ENCODE peak calls at places on chromosomes 2 and 18, in six cellular contexts. One of them, this sample, is unnamed.
A peak's percentile ranks its signal among the peaks of the same experiment; 100 is the strongest.

GRCh38 chr2:1727796-1728474 is 16.4 kb downstream of the PXDN start:
- DNase-seq in adrenal gland: peak; percentile 12
- DNase-seq in H1: no peak
- DNase-seq in A549: no peak
- DNase-seq in HCT116: no peak
- DNase-seq in uterus: peak; percentile 12
- DNase-seq in this sample: no peak

GRCh38 chr2:179454443-179455218 is 190.0 kb upstream of the SESTD1 start:
- DNase-seq in adrenal gland: no peak
- DNase-seq in H1: no peak
- DNase-seq in A549: peak; percentile 13
- DNase-seq in HCT116: no peak
- DNase-seq in uterus: no peak
- DNase-seq in this sample: no peak

GRCh38 chr2:240906141-240906910 is at the start of gene CROCC2:
- DNase-seq in adrenal gland: no peak
- DNase-seq in H1: no peak
- DNase-seq in A549: no peak
- DNase-seq in HCT116: no peak
- DNase-seq in uterus: no peak
- DNase-seq in this sample: no peak

GRCh38 chr2:88857951-88858406 is 166.5 kb downstream of the RPIA start:
- DNase-seq in adrenal gland: no peak
- DNase-seq in H1: no peak
- DNase-seq in A549: peak; percentile 6
- DNase-seq in HCT116: no peak
- DNase-seq in uterus: no peak
- DNase-seq in this sample: no peak

GRCh38 chr2:202327887-202328286 is 48.2 kb upstream of the BMPR2 start:
- DNase-seq in adrenal gland: peak; percentile 25
- DNase-seq in H1: no peak
- DNase-seq in A549: no peak
- DNase-seq in HCT116: no peak
- DNase-seq in uterus: no peak
- DNase-seq in this sample: no peak

GRCh38 chr2:170214309-170214902 is 36.5 kb downstream of the MYO3B start:
- DNase-seq in adrenal gland: no peak
- DNase-seq in H1: peak; percentile 59
- DNase-seq in A549: no peak
- DNase-seq in HCT116: no peak
- DNase-seq in uterus: no peak
- DNase-seq in this sample: no peak

GRCh38 chr18:46374850-46375249 is 270.7 kb downstream of the HAUS1 start:
- DNase-seq in adrenal gland: no peak
- DNase-seq in H1: no peak
- DNase-seq in A549: no peak
- DNase-seq in HCT116: no peak
- DNase-seq in uterus: no peak
- DNase-seq in this sample: no peak

GRCh38 chr2:120775261-120775660 is 39.6 kb downstream of the GLI2 start:
- DNase-seq in adrenal gland: no peak
- DNase-seq in H1: no peak
- DNase-seq in A549: no peak
- DNase-seq in HCT116: no peak
- DNase-seq in uterus: no peak
- DNase-seq in this sample: no peak

GRCh38 chr2:111057045-111057444 is 63.7 kb upstream of the BCL2L11 start:
- DNase-seq in adrenal gland: no peak
- DNase-seq in H1: no peak
- DNase-seq in A549: no peak
- DNase-seq in HCT116: no peak
- DNase-seq in uterus: no peak
- DNase-seq in this sample: no peak

GRCh38 chr2:128406629-128407252 is 88.1 kb upstream of the HS6ST1 start:
- DNase-seq in adrenal gland: no peak
- DNase-seq in H1: no peak
- DNase-seq in A549: no peak
- DNase-seq in HCT116: no peak
- DNase-seq in uterus: no peak
- DNase-seq in this sample: no peak

GRCh38 chr2:102421890-102422759 is 835 bp upstream of the IL18RAP start:
- DNase-seq in adrenal gland: no peak
- DNase-seq in H1: no peak
- DNase-seq in A549: no peak
- DNase-seq in HCT116: no peak
- DNase-seq in uterus: no peak
- DNase-seq in this sample: no peak

DNA sequence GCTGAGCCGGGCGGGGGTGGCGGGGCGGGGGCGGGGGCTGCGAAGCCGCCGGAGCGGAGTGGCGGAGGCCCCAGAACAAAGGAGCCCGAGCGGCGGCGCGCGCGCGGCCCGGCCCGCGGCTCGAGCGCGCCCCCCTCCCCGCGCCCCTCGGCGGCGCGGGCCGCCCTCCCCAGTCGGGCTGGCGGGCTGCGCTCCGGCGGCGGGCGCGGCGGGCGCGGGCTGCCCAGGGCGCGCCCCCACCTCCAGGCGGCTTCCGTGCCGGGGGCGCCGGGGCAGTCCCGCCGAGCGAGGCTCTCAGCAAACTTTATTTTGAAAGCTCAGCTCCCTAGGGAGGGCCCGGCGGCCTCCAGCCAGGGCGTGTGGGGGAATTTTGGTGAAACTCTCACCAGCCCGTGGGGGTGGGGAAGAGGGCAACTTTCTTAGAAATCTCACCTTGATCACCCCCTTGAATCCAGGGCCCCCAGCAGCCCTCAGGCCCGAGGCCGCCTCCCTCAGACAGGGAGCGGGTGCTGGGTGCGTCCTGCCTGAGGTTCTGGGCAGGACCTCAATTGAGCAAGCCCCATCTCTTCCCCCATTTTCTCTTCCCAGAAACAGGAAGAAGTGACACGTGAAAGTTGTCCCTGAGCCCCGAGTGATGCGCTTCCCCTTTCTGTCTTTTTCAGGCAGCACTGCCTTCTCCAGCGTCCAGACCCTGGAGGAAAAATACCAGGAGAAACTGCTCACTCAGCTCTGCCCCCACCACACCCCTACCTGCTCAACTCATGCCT is 791 bp downstream of the TET3 start:
- DNase-seq in adrenal gland: peak; percentile 45
- DNase-seq in H1: no peak
- DNase-seq in A549: peak; percentile 36
- DNase-seq in HCT116: no peak
- DNase-seq in uterus: peak; percentile 50
- DNase-seq in this sample: no peak
- TF ChIP-seq POLR2A in adrenal gland: peak; percentile 45
- TF ChIP-seq POLR2A in H1: no peak
- TF ChIP-seq POLR2A in A549: no peak
- TF ChIP-seq POLR2A in HCT116: no peak
- TF ChIP-seq POLR2A in uterus: no peak
- TF ChIP-seq POLR2A in this sample: no peak

GRCh38 chr18:48975817-48976649 is 25.3 kb upstream of the SMAD7 start:
- DNase-seq in adrenal gland: peak; percentile 71
- DNase-seq in H1: no peak
- DNase-seq in A549: peak; percentile 62
- DNase-seq in HCT116: no peak
- DNase-seq in uterus: peak; percentile 71
- DNase-seq in this sample: peak; percentile 95
- TF ChIP-seq POLR2A in adrenal gland: peak; percentile 48
- TF ChIP-seq POLR2A in H1: no peak
- TF ChIP-seq POLR2A in A549: no peak
- TF ChIP-seq POLR2A in HCT116: no peak
- TF ChIP-seq POLR2A in uterus: no peak
- TF ChIP-seq POLR2A in this sample: no peak

DNA sequence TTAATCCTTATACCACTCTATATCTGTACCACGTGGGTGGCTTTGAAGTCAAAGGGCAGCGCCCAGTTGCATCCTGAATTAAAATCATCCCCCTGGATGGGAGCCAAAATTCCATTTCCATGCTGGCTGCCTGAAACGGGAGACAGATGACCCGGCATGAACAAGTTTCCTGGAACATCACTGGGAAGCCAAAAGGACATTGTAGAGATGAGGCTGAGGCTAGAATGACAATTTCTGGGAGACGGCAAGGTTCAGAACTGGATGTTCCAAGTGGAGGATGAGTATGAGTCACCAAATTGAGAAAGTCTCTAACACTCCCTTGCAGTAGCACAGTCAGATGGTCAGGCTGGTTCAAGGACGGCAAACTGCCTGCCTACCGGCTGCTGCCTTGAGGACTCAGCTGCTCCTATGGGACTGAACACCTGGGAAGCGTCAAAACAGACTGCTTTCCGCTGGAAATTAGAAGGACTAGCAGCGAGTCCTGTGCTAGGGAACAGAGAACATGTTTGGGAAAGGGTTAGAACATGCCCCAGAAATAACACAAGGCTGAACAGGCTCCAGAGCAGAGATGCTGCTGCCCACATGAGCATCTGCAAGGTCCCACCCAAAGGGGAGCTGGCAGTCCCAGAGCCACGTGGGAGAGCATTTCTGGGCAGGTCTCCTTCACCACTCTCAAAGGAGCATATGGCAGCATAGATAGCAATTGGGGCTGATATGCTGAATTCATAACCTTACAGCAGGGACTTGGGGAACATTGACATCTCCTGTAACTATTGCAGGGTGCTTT is 32.0 kb downstream of the YPEL5 start:
- DNase-seq in adrenal gland: peak; percentile 70
- DNase-seq in H1: no peak
- DNase-seq in A549: peak; percentile 22
- DNase-seq in HCT116: no peak
- DNase-seq in uterus: peak; percentile 63
- DNase-seq in this sample: no peak
- TF ChIP-seq POLR2A in adrenal gland: no peak
- TF ChIP-seq POLR2A in H1: no peak
- TF ChIP-seq POLR2A in A549: no peak
- TF ChIP-seq POLR2A in HCT116: no peak
- TF ChIP-seq POLR2A in uterus: no peak
- TF ChIP-seq POLR2A in this sample: no peak

GRCh38 chr2:172726172-172726735 is 9.4 kb upstream of the RAPGEF4 start:
- DNase-seq in adrenal gland: no peak
- DNase-seq in H1: no peak
- DNase-seq in A549: peak; percentile 43
- DNase-seq in HCT116: no peak
- DNase-seq in uterus: no peak
- DNase-seq in this sample: no peak
- TF ChIP-seq POLR2A in adrenal gland: no peak
- TF ChIP-seq POLR2A in H1: no peak
- TF ChIP-seq POLR2A in A549: no peak
- TF ChIP-seq POLR2A in HCT116: no peak
- TF ChIP-seq POLR2A in uterus: no peak
- TF ChIP-seq POLR2A in this sample: no peak

DNA sequence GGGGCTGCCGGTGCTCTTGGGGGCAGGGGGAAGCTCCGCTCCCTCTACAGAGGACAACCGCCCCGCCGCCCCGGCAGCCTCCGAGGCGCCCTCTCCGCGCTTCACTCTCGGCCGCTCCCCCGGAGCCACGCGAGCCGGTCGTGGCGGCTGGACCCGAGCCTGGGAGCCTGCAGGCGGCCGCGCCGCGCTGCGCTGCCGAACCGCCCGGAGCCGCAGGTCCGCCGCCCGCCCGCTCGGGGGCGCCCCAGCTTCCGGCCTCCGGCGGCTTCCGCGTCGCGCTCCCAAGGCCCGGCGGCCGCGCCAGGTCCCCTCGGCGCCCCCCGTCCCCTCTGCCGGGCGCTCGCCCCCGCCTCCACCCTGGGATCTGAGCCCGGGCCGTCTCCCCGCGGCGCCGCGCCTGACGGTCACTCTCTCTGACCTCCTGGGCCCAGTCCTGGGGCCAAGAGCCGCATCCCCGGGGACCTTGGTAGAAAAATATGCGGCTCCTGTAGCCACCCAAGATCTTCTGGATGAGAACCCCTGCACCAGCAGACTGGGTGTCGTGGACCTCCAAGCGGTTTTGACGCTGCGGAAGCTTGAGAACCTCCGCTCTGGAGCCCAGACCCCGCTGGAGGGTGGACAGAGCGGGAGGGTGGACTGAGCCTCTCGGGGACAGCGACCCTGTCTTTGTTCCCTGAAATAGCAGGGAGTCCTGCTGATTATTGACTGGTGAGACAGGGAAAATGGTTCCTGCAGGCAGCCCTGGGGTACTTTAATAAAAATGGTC is 44.3 kb downstream of the SERTAD2 start:
- DNase-seq in adrenal gland: peak; percentile 62
- DNase-seq in H1: no peak
- DNase-seq in A549: peak; percentile 80
- DNase-seq in HCT116: no peak
- DNase-seq in uterus: peak; percentile 50
- DNase-seq in this sample: no peak
- TF ChIP-seq POLR2A in adrenal gland: no peak
- TF ChIP-seq POLR2A in H1: peak; percentile 38
- TF ChIP-seq POLR2A in A549: peak; percentile 77
- TF ChIP-seq POLR2A in HCT116: no peak
- TF ChIP-seq POLR2A in uterus: no peak
- TF ChIP-seq POLR2A in this sample: no peak

This sample was measured in H54.